ENCODE peak calls at places on chromosomes 1 and 21, in four cellular contexts. C is NCI-H345; X is CD8-positive, alpha-beta T cell; W is transverse colon. S is an unnamed sample.

GRCh38 chr1:203789966-203790365 is 5.5 kb upstream of the ZBED6 start:
- DNase-seq in C (no peak), X (no peak), W (no peak), S (no peak)

GRCh38 chr1:26336477-26337205 is 17.3 kb downstream of the CRYBG2 start:
- DNase-seq in C (peak), X (peak), W (peak), S (no peak)

GRCh38 chr1:236524142-236524891 is 535 bp downstream of the LGALS8 start:
- DNase-seq in C (peak), X (peak), W (peak), S (peak)

GRCh38 chr1:111203681-111204210 is 3.3 kb upstream of the DENND2D start:
- DNase-seq in C (peak), X (peak), W (peak), S (peak)

GRCh38 chr1:59776960-59777852 is 37.5 kb upstream of the HOOK1 start:
- DNase-seq in C (no peak), X (no peak), W (no peak), S (peak)

GRCh38 chr1:147815503-147815902 is 55.1 kb upstream of the GJA5 start:
- DNase-seq in C (no peak), X (no peak), W (no peak), S (no peak)

GRCh38 chr1:60857851-60858250 is 224.5 kb upstream of the NFIA start:
- DNase-seq in C (no peak), X (no peak), W (no peak), S (peak)

GRCh38 chr1:1332774-1333480 is 1.8 kb downstream of the TAS1R3 start:
- DNase-seq in C (no peak), X (no peak), W (peak), S (no peak)

GRCh38 chr1:44048816-44049215 is 17.6 kb upstream of the SLC6A9 start:
- DNase-seq in C (no peak), X (no peak), W (no peak), S (peak)

GRCh38 chr1:56967900-56968832 is 2.4 kb upstream of the C8B start:
- DNase-seq in C (peak), X (no peak), W (no peak), S (peak)

GRCh38 chr1:147676306-147677085 is 6.2 kb upstream of the ACP6 start:
- DNase-seq in C (no peak), X (no peak), W (no peak), S (peak)

GRCh38 chr21:37536616-37537278 is 170.2 kb downstream of the DYRK1A start:
- DNase-seq in C (no peak), X (no peak), W (no peak), S (no peak)

GRCh38 chr1:36400514-36400824 is 2.8 kb upstream of the LSM10 start:
- DNase-seq in C (no peak), X (no peak), W (no peak), S (no peak)

GRCh38 chr1:151934048-151934493 is 24.8 kb upstream of the THEM4 start:
- DNase-seq in C (peak), X (peak), W (peak), S (peak)

GRCh38 chr1:212979340-212980122 is 29.2 kb downstream of the VASH2 start:
- DNase-seq in C (no peak), X (no peak), W (no peak), S (peak)

GRCh38 chr1:145729196-145729595 is 9.9 kb downstream of the CD160 start:
- DNase-seq in C (no peak), X (no peak), W (no peak), S (no peak)

GRCh38 chr1:211633523-211633843 is 41.9 kb downstream of the NEK2 start:
- DNase-seq in C (no peak), X (no peak), W (no peak), S (no peak)

GRCh38 chr1:32954183-32954582 is 10.4 kb downstream of the RNF19B start:
- DNase-seq in C (no peak), X (no peak), W (no peak), S (no peak)

GRCh38 chr1:151606384-151606783 is 5.5 kb upstream of the SNX27 start:
- DNase-seq in C (no peak), X (no peak), W (peak), S (peak)

GRCh38 chr1:23251812-23252211 is 34.5 kb upstream of the HTR1D start:
- DNase-seq in C (no peak), X (no peak), W (no peak), S (no peak)

GRCh38 chr1:194698908-194699318 is 1512.5 kb upstream of the B3GALT2 start:
- DNase-seq in C (no peak), X (no peak), W (no peak), S (no peak)

GRCh38 chr1:180530501-180530900 is 28.1 kb upstream of the ACBD6 start:
- DNase-seq in C (no peak), X (no peak), W (peak), S (peak)

GRCh38 chr1:79193211-79194079 is 186.9 kb upstream of the ADGRL4 start:
- DNase-seq in C (peak), X (no peak), W (no peak), S (peak)

GRCh38 chr1:17632541-17633193 is 93.2 kb downstream of the ARHGEF10L start:
- DNase-seq in C (no peak), X (no peak), W (no peak), S (peak)

GRCh38 chr1:55692721-55693120 is 477.6 kb upstream of the USP24 start:
- DNase-seq in C (no peak), X (no peak), W (no peak), S (no peak)

GRCh38 chr1:47919113-47919833 is 77.9 kb downstream of the TRABD2B start:
- DNase-seq in C (no peak), X (no peak), W (no peak), S (no peak)

GRCh38 chr1:40014812-40015594 is 25.5 kb upstream of the CAP1 start:
- DNase-seq in C (no peak), X (no peak), W (no peak), S (peak)

GRCh38 chr1:86487131-86487804 is 18.5 kb downstream of the CLCA1 start:
- DNase-seq in C (no peak), X (no peak), W (no peak), S (peak)

S was measured in cardiac fibroblast.